ENCODE peak calls at places on chromosomes 11 and 22, in ten cellular contexts. One of them, this sample, is unnamed.

GRCh38 chr11:26522912-26523610 is 49.0 kb downstream of the MUC15 start:
- DNase-seq in non-pigmented ciliary epithelial cell: no peak
- DNase-seq in activated CD8-positive, alpha-beta memory T cell treated with anti-CD3 and anti-CD28 coated beads, Interleukin-2, amount 10 ng/mL, durations not matched to agents 7 days and 5 days: no peak
- DNase-seq in germinal center: no peak
- DNase-seq in AG09319: no peak
- DNase-seq in kidney: no peak
- DNase-seq in neural crest cell: no peak
- DNase-seq in naive B cell: no peak
- DNase-seq in astrocyte of the cerebellum: peak; percentile 1
- DNase-seq in fibroblast of villous mesenchyme: peak; percentile 21
- DNase-seq in this sample: no peak

GRCh38 chr11:36469881-36470802 is 39.9 kb downstream of the TRAF6 start:
- DNase-seq in non-pigmented ciliary epithelial cell: no peak
- DNase-seq in activated CD8-positive, alpha-beta memory T cell treated with anti-CD3 and anti-CD28 coated beads, Interleukin-2, amount 10 ng/mL, durations not matched to agents 7 days and 5 days: no peak
- DNase-seq in germinal center: no peak
- DNase-seq in AG09319: no peak
- DNase-seq in kidney: no peak
- DNase-seq in neural crest cell: no peak
- DNase-seq in naive B cell: no peak
- DNase-seq in astrocyte of the cerebellum: no peak
- DNase-seq in fibroblast of villous mesenchyme: peak; percentile 40
- DNase-seq in this sample: no peak

GRCh38 chr11:64999478-64999877 is 2.7 kb upstream of the BATF2 start:
- DNase-seq in non-pigmented ciliary epithelial cell: no peak
- DNase-seq in activated CD8-positive, alpha-beta memory T cell treated with anti-CD3 and anti-CD28 coated beads, Interleukin-2, amount 10 ng/mL, durations not matched to agents 7 days and 5 days: no peak
- DNase-seq in germinal center: no peak
- DNase-seq in AG09319: no peak
- DNase-seq in kidney: no peak
- DNase-seq in neural crest cell: no peak
- DNase-seq in naive B cell: no peak
- DNase-seq in astrocyte of the cerebellum: no peak
- DNase-seq in fibroblast of villous mesenchyme: no peak
- DNase-seq in this sample: no peak

GRCh38 chr11:111990381-111990780 is 34.8 kb upstream of the DLAT start:
- DNase-seq in non-pigmented ciliary epithelial cell: no peak
- DNase-seq in activated CD8-positive, alpha-beta memory T cell treated with anti-CD3 and anti-CD28 coated beads, Interleukin-2, amount 10 ng/mL, durations not matched to agents 7 days and 5 days: no peak
- DNase-seq in germinal center: no peak
- DNase-seq in AG09319: no peak
- DNase-seq in kidney: no peak
- DNase-seq in neural crest cell: no peak
- DNase-seq in naive B cell: no peak
- DNase-seq in astrocyte of the cerebellum: no peak
- DNase-seq in fibroblast of villous mesenchyme: no peak
- DNase-seq in this sample: no peak

GRCh38 chr22:40348025-40348658 is 1.8 kb downstream of the ADSL start:
- DNase-seq in non-pigmented ciliary epithelial cell: no peak
- DNase-seq in activated CD8-positive, alpha-beta memory T cell treated with anti-CD3 and anti-CD28 coated beads, Interleukin-2, amount 10 ng/mL, durations not matched to agents 7 days and 5 days: peak; percentile 83
- DNase-seq in germinal center: peak; percentile 73
- DNase-seq in AG09319: no peak
- DNase-seq in kidney: no peak
- DNase-seq in neural crest cell: peak; percentile 14
- DNase-seq in naive B cell: peak; percentile 24
- DNase-seq in astrocyte of the cerebellum: no peak
- DNase-seq in fibroblast of villous mesenchyme: peak; percentile 64
- DNase-seq in this sample: peak; percentile 59

GRCh38 chr11:133830931-133831907 is 14.1 kb downstream of the SPATA19 start:
- DNase-seq in non-pigmented ciliary epithelial cell: no peak
- DNase-seq in activated CD8-positive, alpha-beta memory T cell treated with anti-CD3 and anti-CD28 coated beads, Interleukin-2, amount 10 ng/mL, durations not matched to agents 7 days and 5 days: no peak
- DNase-seq in germinal center: no peak
- DNase-seq in AG09319: no peak
- DNase-seq in kidney: no peak
- DNase-seq in neural crest cell: no peak
- DNase-seq in naive B cell: no peak
- DNase-seq in astrocyte of the cerebellum: no peak
- DNase-seq in fibroblast of villous mesenchyme: no peak
- DNase-seq in this sample: no peak

GRCh38 chr11:4680341-4680740 is 17.3 kb downstream of the OR51E2 start:
- DNase-seq in non-pigmented ciliary epithelial cell: no peak
- DNase-seq in activated CD8-positive, alpha-beta memory T cell treated with anti-CD3 and anti-CD28 coated beads, Interleukin-2, amount 10 ng/mL, durations not matched to agents 7 days and 5 days: no peak
- DNase-seq in germinal center: no peak
- DNase-seq in AG09319: no peak
- DNase-seq in kidney: no peak
- DNase-seq in neural crest cell: no peak
- DNase-seq in naive B cell: no peak
- DNase-seq in astrocyte of the cerebellum: no peak
- DNase-seq in fibroblast of villous mesenchyme: no peak
- DNase-seq in this sample: no peak

GRCh38 chr11:1771700-1772099 is 8.0 kb upstream of the CTSD start:
- DNase-seq in non-pigmented ciliary epithelial cell: no peak
- DNase-seq in activated CD8-positive, alpha-beta memory T cell treated with anti-CD3 and anti-CD28 coated beads, Interleukin-2, amount 10 ng/mL, durations not matched to agents 7 days and 5 days: no peak
- DNase-seq in germinal center: no peak
- DNase-seq in AG09319: no peak
- DNase-seq in kidney: no peak
- DNase-seq in neural crest cell: no peak
- DNase-seq in naive B cell: no peak
- DNase-seq in astrocyte of the cerebellum: no peak
- DNase-seq in fibroblast of villous mesenchyme: peak; percentile 85
- DNase-seq in this sample: no peak

GRCh38 chr11:30859709-30860108 is 273.6 kb upstream of the MPPED2 start:
- DNase-seq in non-pigmented ciliary epithelial cell: no peak
- DNase-seq in activated CD8-positive, alpha-beta memory T cell treated with anti-CD3 and anti-CD28 coated beads, Interleukin-2, amount 10 ng/mL, durations not matched to agents 7 days and 5 days: no peak
- DNase-seq in germinal center: no peak
- DNase-seq in AG09319: no peak
- DNase-seq in kidney: no peak
- DNase-seq in neural crest cell: no peak
- DNase-seq in naive B cell: no peak
- DNase-seq in astrocyte of the cerebellum: no peak
- DNase-seq in fibroblast of villous mesenchyme: no peak
- DNase-seq in this sample: no peak

GRCh38 chr11:95576149-95576851 is 213.3 kb downstream of the FAM76B start:
- DNase-seq in non-pigmented ciliary epithelial cell: no peak
- DNase-seq in activated CD8-positive, alpha-beta memory T cell treated with anti-CD3 and anti-CD28 coated beads, Interleukin-2, amount 10 ng/mL, durations not matched to agents 7 days and 5 days: no peak
- DNase-seq in germinal center: no peak
- DNase-seq in AG09319: no peak
- DNase-seq in kidney: no peak
- DNase-seq in neural crest cell: no peak
- DNase-seq in naive B cell: no peak
- DNase-seq in astrocyte of the cerebellum: no peak
- DNase-seq in fibroblast of villous mesenchyme: no peak
- DNase-seq in this sample: no peak

This sample was measured in HuH-7.